ENCODE peak calls at places on chromosome 22, in five cellular contexts. M is esophagus squamous epithelium, J is HFFc6, U is cardiac muscle cell, T is uterus. P is an unnamed sample.

GRCh38 chr22:41650229-41650628 is 29.1 kb downstream of the XRCC6 start:
- DNase-seq in J (no peak), T (no peak), M (no peak), U (no peak), P (no peak)

GRCh38 chr22:46408568-46409506 is 73.3 kb downstream of the TRMU start:
- DNase-seq in M (no peak), U (no peak), T (no peak), J (no peak), P (no peak)

GRCh38 chr22:39293766-39294368 is 25.6 kb downstream of the RPL3 start:
- DNase-seq in U (no peak), M (no peak), T (no peak), J (no peak), P (no peak)

GRCh38 chr22:33867118-33867863 is 53.0 kb downstream of the LARGE1 start:
- DNase-seq in M (no peak), U (no peak), J (no peak), T (peak; percentile 34), P (no peak)

GRCh38 chr22:47452184-47452583 is 689.7 kb downstream of the TBC1D22A start:
- DNase-seq in T (no peak), U (no peak), M (no peak), J (no peak), P (no peak)

GRCh38 chr22:42769574-42770447 is 49.1 kb upstream of the A4GALT start:
- DNase-seq in J (peak; percentile 63), T (peak; percentile 79), M (no peak), U (no peak), P (peak; percentile 88)

GRCh38 chr22:37021710-37022482 is 2.4 kb downstream of the MPST start:
- DNase-seq in U (peak; percentile 59), T (no peak), J (peak; percentile 13), M (no peak), P (peak; percentile 86)

GRCh38 chr22:38074181-38075104 is 9.5 kb downstream of the SLC16A8 start:
- DNase-seq in J (no peak), M (no peak), T (no peak), U (no peak), P (no peak)

GRCh38 chr22:46088541-46089311 is 61.6 kb upstream of the PPARA start:
- DNase-seq in J (peak; percentile 89), U (no peak), M (no peak), T (peak; percentile 50), P (no peak)

GRCh38 chr22:46001046-46001425 is 24.1 kb upstream of the WNT7B start:
- DNase-seq in T (no peak), M (no peak), J (no peak), U (no peak), P (no peak)

GRCh38 chr22:49259870-49260615 is 567.6 kb downstream of the BRD1 start:
- DNase-seq in M (no peak), T (no peak), U (no peak), J (no peak), P (no peak)

GRCh38 chr22:38383417-38383816 is 66.2 kb upstream of the CSNK1E start:
- DNase-seq in M (no peak), J (no peak), U (no peak), T (no peak), P (no peak)

GRCh38 chr22:17063372-17064106 is 21.3 kb upstream of the IL17RA start:
- DNase-seq in U (peak; percentile 37), T (no peak), M (no peak), J (no peak), P (no peak)

GRCh38 chr22:40044870-40045834 is 50.4 kb downstream of the FAM83F start:
- DNase-seq in M (no peak), J (no peak), T (peak; percentile 43), U (peak; percentile 79), P (peak; percentile 85)

GRCh38 chr22:39343259-39344045 is 6.3 kb upstream of the SYNGR1 start:
- DNase-seq in J (peak; percentile 54), M (no peak), U (peak; percentile 81), T (peak; percentile 42), P (peak; percentile 76)

GRCh38 chr22:37627091-37627490 is 12.4 kb upstream of the SH3BP1 start:
- DNase-seq in T (no peak), J (no peak), M (no peak), U (no peak), P (no peak)

GRCh38 chr22:26586556-26587325 is 3.2 kb downstream of the TPST2 start:
- DNase-seq in U (no peak), T (no peak), J (no peak), M (no peak), P (no peak)

GRCh38 chr22:19728836-19729235 is 5.5 kb downstream of the GP1BB start:
- DNase-seq in J (no peak), T (no peak), U (no peak), M (no peak), P (no peak)

GRCh38 chr22:32000171-32000570 is 42.9 kb upstream of the SLC5A1 start:
- DNase-seq in M (no peak), T (no peak), U (no peak), J (no peak), P (no peak)

GRCh38 chr22:31995807-31996206 is 47.3 kb upstream of the SLC5A1 start:
- DNase-seq in J (no peak), T (no peak), U (no peak), M (no peak), P (no peak)

GRCh38 chr22:31998784-31999435 is 44.2 kb upstream of the SLC5A1 start:
- DNase-seq in J (no peak), U (no peak), M (no peak), T (no peak), P (no peak)

DNA sequence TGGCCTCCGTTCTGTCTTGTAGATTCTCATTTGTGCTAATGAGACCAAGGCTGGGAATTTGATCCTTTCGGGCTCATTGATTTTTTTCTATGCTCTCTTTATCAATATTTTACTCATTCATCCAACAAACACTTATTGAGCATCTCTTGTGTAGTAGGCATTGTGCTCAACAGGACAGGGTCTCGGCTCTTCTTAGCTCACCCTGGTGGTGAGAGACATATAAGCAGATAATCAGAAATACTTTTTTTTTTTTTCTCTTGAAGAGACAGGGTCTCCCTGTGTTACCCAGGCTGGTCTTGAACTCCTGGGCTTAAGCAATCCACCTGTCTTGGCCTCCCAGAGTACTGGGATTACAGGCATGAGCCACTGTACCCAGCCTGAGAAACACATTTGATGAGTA is 48.0 kb upstream of the SLC5A1 start:
- DNase-seq in M (no peak), U (no peak), J (no peak), T (no peak), P (no peak)
- TF ChIP-seq CTCF in M (no peak), U (peak; percentile 13), J (peak; percentile 56), T (no peak), P (no peak)

DNA sequence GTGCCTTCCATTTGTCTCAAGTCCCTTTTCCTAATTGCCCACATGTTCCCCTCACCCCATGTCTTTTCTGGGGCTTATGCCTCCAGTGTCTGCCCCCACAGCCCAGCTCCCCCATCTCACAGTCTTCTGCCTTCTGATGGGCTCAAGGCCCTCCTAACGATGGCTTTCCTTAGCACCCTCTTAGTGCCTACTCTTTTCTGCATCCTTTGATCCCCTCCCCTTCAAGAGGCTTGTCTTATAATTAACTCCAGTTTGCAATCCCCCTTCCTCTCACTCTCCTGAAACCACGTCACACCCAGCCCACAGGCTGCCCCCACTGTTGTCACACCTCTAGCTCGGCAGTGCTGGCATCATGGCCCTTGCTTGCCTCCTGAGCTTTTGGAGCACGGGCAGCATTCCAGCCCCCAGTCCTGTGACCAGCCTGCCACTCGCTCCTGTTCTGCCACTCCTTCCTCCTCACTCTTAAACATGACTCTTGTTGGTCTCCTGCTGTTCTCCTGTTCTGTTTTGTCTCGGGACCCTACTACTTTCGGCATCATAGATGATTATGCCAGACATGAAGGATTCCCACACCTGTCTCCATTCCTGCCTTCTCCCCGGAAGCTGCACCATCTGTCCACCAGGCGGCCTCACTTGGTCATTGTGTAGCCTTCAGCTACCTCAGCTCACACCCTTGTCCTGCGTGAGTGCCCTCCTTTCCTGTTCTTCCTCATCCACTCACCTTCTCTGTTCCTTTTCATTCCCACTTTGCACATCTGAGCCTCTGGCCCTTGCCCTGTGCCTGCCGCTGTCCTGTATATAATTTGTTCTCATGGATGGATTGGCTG is 26.1 kb downstream of the UBE2L3 start:
- DNase-seq in M (no peak), J (no peak), T (no peak), U (no peak), P (no peak)
- TF ChIP-seq CTCF in M (no peak), J (peak; percentile 70), T (no peak), U (peak; percentile 34), P (peak; percentile 7)

GRCh38 chr22:50456466-50457234 is 18.2 kb downstream of the SBF1 start:
- DNase-seq in U (no peak), M (no peak), J (no peak), T (no peak), P (peak; percentile 72)
- TF ChIP-seq CTCF in U (peak; percentile 11), M (no peak), J (peak; percentile 44), T (no peak), P (peak; percentile 43)

DNA sequence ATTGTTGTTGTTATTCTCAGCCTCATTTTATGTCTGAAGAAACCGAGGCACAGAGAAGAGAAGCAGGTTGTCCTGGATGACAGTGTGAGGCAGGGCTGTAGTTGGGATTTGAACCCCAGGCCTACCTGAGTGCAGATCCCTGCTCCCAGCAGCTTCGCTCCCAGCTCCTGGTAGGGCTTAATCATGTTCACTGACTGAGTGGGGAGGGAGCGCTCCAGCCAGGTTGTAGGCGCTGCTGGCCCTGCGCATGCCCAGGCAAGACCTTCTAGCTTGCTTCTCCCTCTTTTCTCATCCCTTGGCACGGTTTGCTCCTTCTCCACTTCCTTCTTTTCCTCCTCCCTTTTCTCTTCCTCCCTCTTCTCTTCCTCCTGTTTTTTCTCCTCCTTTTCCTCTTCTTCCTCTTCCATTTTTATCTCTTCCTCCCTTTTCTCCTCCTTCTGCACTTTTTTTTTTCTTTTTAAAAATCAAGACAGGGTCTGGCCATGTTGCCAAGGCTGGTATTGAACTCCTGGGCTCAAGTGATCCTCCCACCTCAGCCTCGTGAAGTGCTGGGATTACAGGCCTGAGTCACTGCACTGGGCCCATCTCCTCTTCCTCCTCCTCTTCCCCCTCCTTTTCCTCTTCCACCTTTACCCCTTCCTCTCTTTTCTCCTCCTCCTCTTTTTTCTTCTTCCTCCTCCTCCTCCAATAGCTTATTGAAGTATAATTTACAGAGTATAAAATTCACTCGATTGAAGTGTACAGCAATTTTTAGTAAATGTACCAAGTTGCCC is 109.3 kb downstream of the KIAA1671 start:
- DNase-seq in J (no peak), T (no peak), U (no peak), M (no peak), P (no peak)
- TF ChIP-seq CTCF in J (no peak), T (no peak), U (no peak), M (no peak), P (no peak)

DNA sequence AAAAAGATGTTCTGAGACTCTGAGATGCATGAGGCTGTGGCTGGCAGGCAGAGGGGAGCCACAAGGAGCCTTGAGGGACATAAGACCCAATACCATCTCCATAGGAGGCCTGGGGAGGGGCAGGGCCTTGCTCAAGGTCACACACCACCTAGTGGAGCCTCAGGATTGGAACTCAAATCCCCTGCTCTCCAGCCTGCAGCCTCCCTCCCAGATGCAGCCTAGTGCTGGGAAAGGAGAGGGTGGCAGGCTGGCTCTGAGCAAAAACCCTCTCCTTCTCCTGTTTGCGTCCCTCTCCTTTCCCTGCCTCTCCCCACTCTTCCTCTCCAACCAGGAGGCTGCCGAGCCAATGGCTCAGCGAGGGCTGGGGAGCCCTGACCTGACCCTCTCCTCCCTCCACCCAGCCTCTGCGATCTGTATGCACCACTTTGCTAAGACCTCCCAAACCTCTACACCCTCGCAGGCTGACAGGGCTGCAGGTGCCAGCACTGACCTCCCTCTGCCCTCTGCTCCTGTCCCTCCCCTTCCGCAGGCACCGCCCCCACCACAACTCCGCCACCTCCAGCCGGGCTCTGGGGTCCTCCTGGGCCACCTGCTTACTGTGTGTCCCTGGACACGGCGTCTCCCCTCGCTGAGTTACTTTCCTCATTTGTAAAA is 14.7 kb downstream of the IGLL1 start:
- DNase-seq in T (no peak), J (no peak), U (peak; percentile 64), M (no peak), P (no peak)
- TF ChIP-seq CTCF in T (no peak), J (no peak), U (peak; percentile 10), M (no peak), P (peak; percentile 24)

P was measured in GM13977.